ENCODE peak calls at places on chromosomes 1 and 21, in seven cellular contexts. Q is fibroblast of pulmonary artery; T is renal cortical epithelial cell; M is HTR-8/SVneo; B is neural crest cell; I is stimulated activated CD4-positive, alpha-beta T cell treated with anti-CD3 and anti-CD28 coated beads, Interleukin-2, amount 100 ng/mL, for 48 hours; V is activated T-cell treated with anti-CD3 and anti-CD28 coated beads for 1 hour. K is an unnamed sample.

GRCh38 chr1:117096871-117097842 is 24.4 kb downstream of the TRIM45 start:
- DNase-seq in V (no peak), I (no peak), M (no peak), T (no peak), B (no peak), Q (peak), K (no peak)

GRCh38 chr1:52532732-52533327 is 20.1 kb downstream of the TUT4 start:
- DNase-seq in T (no peak), I (no peak), V (no peak), B (no peak), Q (no peak), M (no peak), K (no peak)

GRCh38 chr1:200336111-200336845 is 73.6 kb downstream of the ZNF281 start:
- DNase-seq in M (peak), V (no peak), Q (peak), B (no peak), I (no peak), T (peak), K (no peak)

GRCh38 chr1:160454371-160455152 is 54.2 kb downstream of the VANGL2 start:
- DNase-seq in M (no peak), I (no peak), Q (no peak), T (no peak), V (no peak), B (no peak), K (no peak)

GRCh38 chr1:40450491-40451237 is 388 bp downstream of the ZFP69B start:
- DNase-seq in I (peak), V (peak), B (peak), Q (peak), T (peak), M (peak), K (peak)

GRCh38 chr21:46151261-46151988 is 4.0 kb downstream of the FTCD start:
- DNase-seq in B (no peak), Q (no peak), T (no peak), I (no peak), V (no peak), M (no peak), K (no peak)

GRCh38 chr1:180247580-180247979 is 17.5 kb downstream of the LHX4 start:
- DNase-seq in B (no peak), V (no peak), M (no peak), T (no peak), I (no peak), Q (no peak), K (no peak)

GRCh38 chr1:41153750-41154274 is 88.3 kb downstream of the SCMH1 start:
- DNase-seq in M (no peak), B (no peak), T (no peak), V (no peak), Q (no peak), I (no peak), K (no peak)

GRCh38 chr1:1883092-1883858 is 7.6 kb downstream of the GNB1 start:
- DNase-seq in M (no peak), I (no peak), T (peak), B (no peak), V (no peak), Q (no peak), K (peak)

GRCh38 chr1:25989440-25989839 is 8.4 kb downstream of the PAFAH2 start:
- DNase-seq in T (no peak), Q (no peak), I (no peak), M (no peak), B (no peak), V (no peak), K (no peak)

GRCh38 chr1:94690033-94690712 is 130.0 kb upstream of the SLC44A3 start:
- DNase-seq in M (no peak), V (no peak), B (no peak), I (no peak), Q (peak), T (no peak), K (no peak)

GRCh38 chr1:25485536-25486235 is 55.0 kb downstream of the MACO1 start:
- DNase-seq in V (no peak), T (no peak), Q (no peak), M (no peak), I (no peak), B (no peak), K (no peak)

GRCh38 chr1:86706018-86706417 is 1.6 kb downstream of the SH3GLB1 start:
- DNase-seq in Q (no peak), V (no peak), M (no peak), T (peak), B (no peak), I (no peak), K (no peak)

GRCh38 chr21:32519945-32520884 is 65.1 kb downstream of the TCP10L start:
- DNase-seq in I (no peak), T (no peak), Q (no peak), M (no peak), V (no peak), B (no peak), K (no peak)

GRCh38 chr1:56639210-56639609 is 5.9 kb upstream of the PRKAA2 start:
- DNase-seq in T (no peak), Q (no peak), V (no peak), M (no peak), B (no peak), I (no peak), K (no peak)

GRCh38 chr1:176073524-176074157 is 133.4 kb downstream of the COP1 start:
- DNase-seq in M (peak), Q (peak), V (no peak), T (peak), B (peak), I (peak), K (peak)